ENCODE peak calls at places on chromosomes 12 and 14, in four cellular contexts. U, J, O and F are unnamed samples.

GRCh38 chr14:38210168-38210567 is 2.5 kb downstream of the SSTR1 start:
- DNase-seq in J (no peak), U (peak), O (peak), F (peak)

GRCh38 chr12:69490920-69491643 is 20.9 kb downstream of the FRS2 start:
- DNase-seq in J (no peak), U (no peak), O (no peak), F (no peak)

GRCh38 chr14:41521891-41522290 is 84.8 kb upstream of the LRFN5 start:
- DNase-seq in O (no peak), J (no peak), U (no peak), F (no peak)

GRCh38 chr14:40367717-40368116 is 935.5 kb upstream of the FBXO33 start:
- DNase-seq in O (no peak), J (no peak), U (no peak), F (no peak)

GRCh38 chr12:54419088-54419887 is at the start of gene ITGA5:
- DNase-seq in O (peak), U (peak), J (no peak), F (peak)

GRCh38 chr12:30732954-30733637 is 21.7 kb downstream of the CAPRIN2 start:
- DNase-seq in J (no peak), U (no peak), O (no peak), F (no peak)

GRCh38 chr14:24332094-24332983 is 2.5 kb downstream of the ADCY4 start:
- DNase-seq in J (peak), U (peak), O (peak), F (peak)

GRCh38 chr12:120100630-120101029 is 15.9 kb downstream of the RAB35 start:
- DNase-seq in U (peak), J (no peak), O (no peak), F (no peak)

GRCh38 chr14:102986810-102987579 is 64.5 kb downstream of the AMN start:
- DNase-seq in J (no peak), U (no peak), O (no peak), F (peak)

GRCh38 chr12:58801986-58802385 is 118.3 kb downstream of the LRIG3 start:
- DNase-seq in U (no peak), O (no peak), J (no peak), F (no peak)

GRCh38 chr12:24561882-24562760 is 386.8 kb downstream of the BCAT1 start:
- DNase-seq in U (peak), J (no peak), O (peak), F (no peak)

GRCh38 chr12:62250671-62251608 is 9.3 kb upstream of the USP15 start:
- DNase-seq in J (no peak), U (peak), O (no peak), F (no peak)

GRCh38 chr12:97016163-97016562 is 109.1 kb downstream of the NEDD1 start:
- DNase-seq in U (no peak), J (no peak), O (no peak), F (no peak)

DNA sequence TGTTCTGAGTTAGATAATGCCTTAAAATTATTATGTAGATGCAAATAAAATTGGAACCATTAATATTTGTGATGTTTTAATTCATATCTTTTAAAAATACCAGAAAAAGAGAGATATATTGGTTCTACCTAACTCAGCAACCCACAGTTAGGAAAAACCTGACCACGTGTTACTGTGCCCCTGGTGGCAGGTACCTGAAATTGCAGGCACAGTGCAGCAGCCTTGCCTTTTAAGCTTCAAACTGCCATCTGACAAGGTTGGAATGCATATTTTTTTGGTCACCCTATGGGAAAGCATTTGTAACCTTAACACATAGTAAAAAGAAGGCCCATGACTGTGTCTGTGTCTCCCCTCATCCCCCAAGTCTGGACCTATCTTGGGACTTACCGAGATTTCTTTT is 109.4 kb upstream of the NOS1 start:
- DNase-seq in U (no peak), O (peak), J (no peak), F (no peak)
- TF ChIP-seq CTCF in U (no peak), O (peak), J (no peak), F (no peak)

GRCh38 chr14:68816183-68816942 is 23.5 kb upstream of the ZFP36L1 start:
- DNase-seq in O (peak), J (peak), U (peak), F (peak)

GRCh38 chr14:68815288-68816182 is 22.7 kb upstream of the ZFP36L1 start:
- DNase-seq in O (peak), J (no peak), U (no peak), F (no peak)

GRCh38 chr14:68816943-68817430 is 24.1 kb upstream of the ZFP36L1 start:
- DNase-seq in U (no peak), O (no peak), J (no peak), F (no peak)

GRCh38 chr14:68819260-68819691 is 26.4 kb upstream of the ZFP36L1 start:
- DNase-seq in U (peak), J (no peak), O (peak), F (peak)

DNA sequence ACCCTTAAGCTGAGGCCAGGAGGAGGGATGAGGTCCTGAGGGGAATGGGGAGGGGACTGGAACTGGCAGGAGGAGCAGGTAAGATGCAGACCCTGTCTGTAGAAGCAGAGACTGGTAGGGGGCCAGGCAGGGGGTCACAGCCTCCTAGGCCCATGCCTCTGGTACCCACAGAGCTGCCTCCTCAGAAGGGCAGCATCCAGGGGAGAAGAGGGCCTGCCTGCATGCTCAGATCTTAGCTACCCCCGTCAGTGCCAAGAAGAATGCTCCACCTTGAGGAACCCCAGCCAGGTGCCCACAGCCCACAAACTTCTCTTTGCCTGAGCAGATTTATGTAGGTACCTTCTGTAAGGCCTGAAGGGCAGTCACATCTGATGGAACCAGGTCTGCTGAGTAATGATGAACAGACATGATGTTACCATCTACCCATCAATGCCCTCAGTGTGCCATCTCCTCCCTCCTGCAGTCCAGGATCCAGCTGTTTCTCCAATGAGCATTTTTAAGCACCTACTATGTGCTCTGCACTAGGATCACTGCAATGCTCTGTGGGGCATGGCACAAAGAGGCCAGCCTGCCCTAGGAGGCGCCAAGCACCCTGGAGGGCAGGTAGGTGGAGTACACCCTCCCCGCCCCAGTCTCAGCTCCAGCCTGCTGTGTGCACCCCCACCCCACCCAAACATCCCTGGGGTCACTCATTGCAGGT is 24.8 kb upstream of the ZFP36L1 start:
- DNase-seq in O (peak), J (no peak), U (no peak), F (no peak)
- H3K27ac ChIP-seq in O (no peak), J (no peak), U (no peak), F (peak)

GRCh38 chr14:19947413-19948090 is 16.8 kb downstream of the OR4K1 start:
- DNase-seq in U (no peak), J (no peak), O (no peak), F (no peak)
- TF ChIP-seq CTCF in U (no peak), J (no peak), O (no peak), F (no peak)

GRCh38 chr14:32202468-32202865 is 602 bp downstream of the RNU6-8 start:
- DNase-seq in J (no peak), U (no peak), O (peak), F (no peak)
- H3K27ac ChIP-seq in J (peak), U (peak), O (peak), F (peak)

GRCh38 chr12:101696477-101697196 is 803 bp upstream of the CHPT1 start:
- DNase-seq in J (no peak), U (peak), O (no peak), F (peak)

GRCh38 chr12:101697197-101697929 is at the start of gene CHPT1:
- DNase-seq in U (peak), J (peak), O (peak), F (peak)

GRCh38 chr12:101700299-101700820 is 2.9 kb downstream of the CHPT1 start:
- DNase-seq in O (no peak), U (no peak), J (no peak), F (no peak)

GRCh38 chr12:101697930-101698781 is 716 bp downstream of the CHPT1 start:
- DNase-seq in O (peak), J (no peak), U (peak), F (peak)

GRCh38 chr12:101698782-101699347 is 1.4 kb downstream of the CHPT1 start:
- DNase-seq in O (no peak), U (no peak), J (no peak), F (peak)
- TF ChIP-seq CTCF in O (peak), U (no peak), J (no peak), F (no peak)

GRCh38 chr14:61486930-61487495 is 165.6 kb downstream of the PRKCH start:
- DNase-seq in U (no peak), O (no peak), J (no peak), F (no peak)

GRCh38 chr14:61489527-61489926 is 168.1 kb downstream of the PRKCH start:
- DNase-seq in U (no peak), O (no peak), J (no peak), F (no peak)

GRCh38 chr14:61489002-61489401 is 167.6 kb downstream of the PRKCH start:
- DNase-seq in U (no peak), J (no peak), O (no peak), F (no peak)

GRCh38 chr14:61489932-61490331 is 168.6 kb downstream of the PRKCH start:
- DNase-seq in O (no peak), U (peak), J (no peak), F (no peak)

GRCh38 chr14:61488417-61488816 is 167.0 kb downstream of the PRKCH start:
- DNase-seq in U (no peak), J (no peak), O (no peak), F (no peak)
- H3K27ac ChIP-seq in U (peak), J (no peak), O (no peak), F (no peak)

GRCh38 chr14:104693482-104694431 is 4.3 kb downstream of the INF2 start:
- DNase-seq in J (no peak), U (no peak), O (no peak), F (no peak)
- TF ChIP-seq CTCF in J (no peak), U (no peak), O (no peak), F (no peak)

DNA sequence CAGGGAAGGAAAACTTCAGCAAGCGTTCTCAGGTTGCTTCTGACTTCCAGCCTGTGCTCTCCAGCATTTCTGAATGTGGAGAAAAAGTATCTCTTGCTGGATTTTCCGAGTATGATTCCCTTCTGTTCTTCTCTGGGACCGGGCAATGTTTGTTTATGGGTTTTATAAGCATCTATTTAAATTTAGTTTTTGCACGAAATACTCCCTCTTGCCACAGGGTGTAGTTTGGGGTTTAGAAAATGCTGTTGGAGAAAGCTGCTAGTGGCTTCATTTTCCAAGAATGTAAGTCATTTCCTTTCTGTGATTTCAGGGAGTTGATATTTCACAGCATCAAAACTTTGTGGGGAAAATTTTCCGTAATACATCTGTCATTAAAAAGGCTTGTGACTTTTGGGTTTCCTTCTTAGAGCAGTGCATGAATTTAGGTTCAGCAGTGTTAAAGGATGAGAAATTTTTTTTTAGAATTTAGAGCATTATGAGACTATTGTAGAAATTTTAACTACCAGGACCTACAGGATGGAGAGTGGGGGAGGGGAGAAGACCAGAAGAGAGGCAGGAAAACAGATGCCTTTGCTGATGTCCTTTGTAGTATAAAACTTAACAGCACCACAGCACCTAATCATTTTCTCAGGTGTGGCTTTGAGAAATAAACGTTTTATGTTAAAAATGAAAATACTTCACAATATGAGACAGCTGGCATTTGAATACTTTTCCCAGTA is 1.5 kb downstream of the FRMD6 start:
- DNase-seq in U (no peak), J (no peak), O (peak), F (peak)
- H3K27ac ChIP-seq in U (peak), J (no peak), O (no peak), F (peak)